ENCODE peak calls at places on chromosomes 13 and 19, in five cellular contexts. W, L, P, S and C are unnamed samples.

GRCh38 chr13:113975416-113975815 is 1.5 kb upstream of the C13orf46 start:
- DNase-seq in W (no peak), L (no peak), P (no peak), S (no peak), C (no peak)

GRCh38 chr13:77507931-77508776 is 27.4 kb upstream of the SCEL start:
- DNase-seq in W (no peak), L (peak), P (peak), S (peak), C (no peak)

GRCh38 chr13:80296638-80297037 is 44.3 kb downstream of the SPRY2 start:
- DNase-seq in W (no peak), L (no peak), P (no peak), S (no peak), C (no peak)

GRCh38 chr19:17049711-17050280 is 23.2 kb upstream of the CPAMD8 start:
- DNase-seq in W (no peak), L (peak), P (peak), S (peak), C (no peak)

GRCh38 chr19:30784850-30785459 is 412.8 kb downstream of the ZNF536 start:
- DNase-seq in W (peak), L (peak), P (peak), S (no peak), C (peak)

GRCh38 chr13:94966380-94966779 is 254.0 kb upstream of the SOX21 start:
- DNase-seq in W (no peak), L (no peak), P (no peak), S (no peak), C (no peak)

GRCh38 chr13:106143392-106143791 is 392.1 kb downstream of the EFNB2 start:
- DNase-seq in W (no peak), L (no peak), P (no peak), S (no peak), C (no peak)

GRCh38 chr19:41564515-41565383 is 11.2 kb upstream of the CEACAM21 start:
- DNase-seq in W (no peak), L (no peak), P (no peak), S (peak), C (no peak)

GRCh38 chr19:29542776-29543175 is 17.0 kb downstream of the VSTM2B start:
- DNase-seq in W (no peak), L (no peak), P (no peak), S (no peak), C (no peak)

GRCh38 chr13:84377071-84377470 is 494.8 kb upstream of the SLITRK1 start:
- DNase-seq in W (no peak), L (no peak), P (no peak), S (no peak), C (no peak)

GRCh38 chr13:99617474-99618255 is 116.4 kb downstream of the TM9SF2 start:
- DNase-seq in W (peak), L (no peak), P (peak), S (peak), C (peak)

GRCh38 chr19:49814010-49814409 is 918 bp upstream of the FUZ start:
- DNase-seq in W (no peak), L (no peak), P (no peak), S (no peak), C (no peak)

GRCh38 chr19:58558623-58559274 is 338 bp upstream of the UBE2M start:
- DNase-seq in W (peak), L (peak), P (peak), S (peak), C (peak)

GRCh38 chr19:40247178-40247577 is 20.7 kb upstream of the CCNP start:
- DNase-seq in W (no peak), L (no peak), P (no peak), S (no peak), C (no peak)

GRCh38 chr13:105847532-105848295 is 687.7 kb downstream of the EFNB2 start:
- DNase-seq in W (no peak), L (no peak), P (no peak), S (peak), C (no peak)

GRCh38 chr13:50543767-50544166 is 299.7 kb downstream of the DLEU7 start:
- DNase-seq in W (no peak), L (no peak), P (no peak), S (no peak), C (no peak)

GRCh38 chr13:60700994-60701393 is 304.0 kb downstream of the TDRD3 start:
- DNase-seq in W (no peak), L (no peak), P (no peak), S (no peak), C (no peak)

GRCh38 chr19:6952956-6953355 is 65.6 kb downstream of the ADGRE1 start:
- DNase-seq in W (no peak), L (no peak), P (no peak), S (no peak), C (no peak)
- H3K4me3 ChIP-seq in W (no peak), L (no peak), P (no peak), S (no peak), C (no peak)

GRCh38 chr19:47058621-47059020 is 10.2 kb upstream of the TMEM160 start:
- DNase-seq in W (no peak), L (no peak), P (no peak), S (no peak), C (no peak)

GRCh38 chr19:47056416-47056815 is 8.0 kb upstream of the TMEM160 start:
- DNase-seq in W (no peak), L (no peak), P (no peak), S (no peak), C (no peak)

GRCh38 chr19:47057328-47057727 is 8.9 kb upstream of the TMEM160 start:
- DNase-seq in W (no peak), L (no peak), P (no peak), S (no peak), C (no peak)
- H3K4me3 ChIP-seq in W (no peak), L (no peak), P (no peak), S (no peak), C (no peak)

GRCh38 chr13:64928704-64929499 is 2301.2 kb downstream of the PCDH9 start:
- DNase-seq in W (no peak), L (peak), P (peak), S (peak), C (peak)

GRCh38 chr13:64925284-64925683 is 2304.9 kb downstream of the PCDH9 start:
- DNase-seq in W (no peak), L (no peak), P (no peak), S (no peak), C (peak)

GRCh38 chr13:64925727-64926126 is 2304.4 kb downstream of the PCDH9 start:
- DNase-seq in W (no peak), L (no peak), P (no peak), S (no peak), C (no peak)

DNA sequence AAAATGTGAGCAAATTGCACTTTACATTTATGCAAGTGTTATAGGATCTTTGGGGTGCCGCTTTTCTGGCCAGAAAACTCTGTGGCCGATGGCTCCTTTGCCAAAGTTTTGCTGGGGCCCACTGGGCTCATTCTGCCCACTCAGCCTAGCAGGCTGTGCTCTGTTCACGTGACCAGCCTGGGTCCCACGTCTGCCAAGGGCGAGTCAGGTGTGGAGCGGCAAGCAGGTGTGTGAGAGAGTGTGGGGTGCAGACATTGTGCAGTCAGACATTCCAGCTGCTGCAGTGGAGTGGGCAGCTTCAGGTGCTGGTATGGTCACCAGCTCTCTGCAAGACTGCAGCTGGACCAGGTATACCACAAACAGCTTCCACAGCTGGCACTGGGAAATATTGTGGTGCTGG is 2305.7 kb downstream of the PCDH9 start:
- DNase-seq in W (no peak), L (no peak), P (no peak), S (no peak), C (no peak)
- H3K4me3 ChIP-seq in W (no peak), L (no peak), P (no peak), S (no peak), C (no peak)

GRCh38 chr19:23762548-23762883 is 3.8 kb upstream of the ZNF681 start:
- DNase-seq in W (no peak), L (no peak), P (no peak), S (no peak), C (no peak)
- H3K4me3 ChIP-seq in W (peak), L (no peak), P (no peak), S (no peak), C (no peak)

DNA sequence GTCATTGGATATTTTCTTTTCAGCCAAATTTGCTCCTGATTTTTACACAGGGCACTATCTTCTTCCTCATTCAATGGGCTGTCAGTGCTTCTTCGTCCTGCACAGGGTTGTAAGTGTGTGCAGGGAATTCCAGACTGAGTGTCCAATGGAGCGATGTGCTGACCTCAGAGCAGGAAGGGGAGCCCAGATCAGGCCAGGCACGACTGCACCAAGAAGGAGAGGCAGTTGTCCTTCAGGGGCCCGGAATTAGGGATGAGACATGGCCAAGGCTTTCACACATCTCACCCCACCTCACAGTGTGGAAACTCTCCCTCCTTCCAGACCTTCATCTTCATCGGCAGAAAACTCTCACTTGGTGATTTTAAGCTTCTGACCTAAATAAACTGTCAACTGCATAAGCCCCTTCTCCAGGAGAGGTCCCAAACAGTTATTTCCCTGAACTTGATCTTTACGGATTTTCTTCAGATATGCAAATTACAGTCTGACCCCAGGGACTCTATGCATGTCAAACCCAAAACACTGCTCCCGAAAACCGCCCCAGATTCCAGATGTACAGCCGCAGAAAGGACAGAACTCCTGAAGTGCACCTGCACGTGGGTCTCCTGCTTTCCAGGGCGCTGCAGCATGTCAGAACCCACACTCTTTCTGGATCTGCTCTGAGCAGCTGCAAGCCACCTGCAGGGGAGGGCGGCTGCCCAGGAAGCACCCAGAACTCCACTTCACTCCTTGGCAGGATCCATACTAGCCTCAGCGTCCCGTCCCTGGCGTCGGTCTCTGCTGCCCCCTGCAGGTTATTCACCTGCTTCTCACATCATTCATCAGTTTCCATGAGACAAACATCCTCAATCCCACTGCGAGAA is 625 bp upstream of the ZNF20 start:
- DNase-seq in W (peak), L (peak), P (peak), S (peak), C (peak)
- H3K4me3 ChIP-seq in W (peak), L (peak), P (no peak), S (peak), C (peak)